ENCODE peak calls at places on chromosomes 2 and 18, in nine cellular contexts. U is M059J; Q is AG04449; J is A549; Z is NCI-H460; Y is Panc1; K is Calu3; N is activated CD8-positive, alpha-beta T cell treated with anti-CD3 and anti-CD28 coated beads for 36 hours; X is T follicular helper cell. H is an unnamed sample.

GRCh38 chr18:75047240-75047639 is 161.7 kb downstream of the PTGR3 start:
- DNase-seq in U (no peak), Q (no peak), J (no peak), Z (no peak), Y (no peak), K (no peak), N (no peak), X (no peak), H (no peak)

GRCh38 chr2:197777823-197778407 is 7.2 kb downstream of the BOLL start:
- DNase-seq in U (peak), Q (no peak), J (peak), Z (peak), Y (peak), K (peak), N (peak), X (peak), H (no peak)

GRCh38 chr18:44149706-44150105 is 531.0 kb upstream of the SETBP1 start:
- DNase-seq in U (peak), Q (peak), J (peak), Z (no peak), Y (no peak), K (peak), N (no peak), X (no peak), H (no peak)

GRCh38 chr2:134452042-134452733 is 198.3 kb downstream of the MGAT5 start:
- DNase-seq in U (no peak), Q (no peak), J (no peak), Z (no peak), Y (no peak), K (no peak), N (no peak), X (no peak), H (no peak)

GRCh38 chr2:147665035-147665434 is 179.8 kb upstream of the ACVR2A start:
- DNase-seq in U (no peak), Q (no peak), J (peak), Z (no peak), Y (no peak), K (no peak), N (no peak), X (no peak), H (no peak)

GRCh38 chr2:142174176-142174575 is 43.4 kb upstream of the LRP1B start:
- DNase-seq in U (no peak), Q (no peak), J (no peak), Z (no peak), Y (no peak), K (no peak), N (no peak), X (no peak), H (no peak)

GRCh38 chr2:122221665-122222064 is 466.2 kb downstream of the TSN start:
- DNase-seq in U (no peak), Q (no peak), J (no peak), Z (no peak), Y (no peak), K (no peak), N (no peak), X (no peak), H (no peak)

GRCh38 chr2:45626387-45627010 is 15.4 kb upstream of the SRBD1 start:
- DNase-seq in U (no peak), Q (no peak), J (no peak), Z (no peak), Y (no peak), K (no peak), N (no peak), X (no peak), H (no peak)

GRCh38 chr2:43636616-43637015 is 444 bp upstream of the PLEKHH2 start:
- DNase-seq in U (no peak), Q (no peak), J (no peak), Z (no peak), Y (no peak), K (peak), N (peak), X (no peak), H (no peak)

GRCh38 chr2:86807462-86808275 is 17.0 kb upstream of the CD8A start:
- DNase-seq in U (peak), Q (no peak), J (peak), Z (no peak), Y (no peak), K (peak), N (peak), X (no peak), H (no peak)